ENCODE peak calls at places on chromosomes 12 and 14, in eight cellular contexts. X is Peyer's patch, V is endothelial cell of umbilical vein, I is suprapubic skin, K is osteoblast, B is Panc1, G is psoas muscle, T is foreskin fibroblast. H is an unnamed sample.

GRCh38 chr12:57844725-57845477 is 1.6 kb downstream of the CTDSP2 start:
- DNase-seq in X (peak; percentile 74), V (no peak), I (peak; percentile 89), K (peak; percentile 98), B (no peak), G (peak; percentile 85), T (peak; percentile 94), H (peak; percentile 86)

GRCh38 chr14:99909500-99910064 is 116.4 kb downstream of the EML1 start:
- DNase-seq in X (no peak), V (no peak), I (no peak), K (peak; percentile 69), B (no peak), G (no peak), T (no peak), H (no peak)

GRCh38 chr12:33706927-33707326 is 267.3 kb upstream of the SYT10 start:
- DNase-seq in X (no peak), V (no peak), I (no peak), K (no peak), B (no peak), G (no peak), T (no peak), H (no peak)

GRCh38 chr14:101956179-101956885 is 8.0 kb upstream of the DYNC1H1 start:
- DNase-seq in X (no peak), V (no peak), I (peak; percentile 71), K (no peak), B (no peak), G (no peak), T (no peak), H (no peak)

GRCh38 chr14:75470238-75470797 is 42.5 kb downstream of the JDP2 start:
- DNase-seq in X (peak; percentile 41), V (no peak), I (no peak), K (no peak), B (no peak), G (no peak), T (no peak), H (no peak)

GRCh38 chr12:20272171-20272570 is 96.2 kb upstream of the PDE3A start:
- DNase-seq in X (no peak), V (no peak), I (no peak), K (no peak), B (no peak), G (no peak), T (no peak), H (no peak)

GRCh38 chr14:106883218-106883692 is 1356.9 kb downstream of the TMEM121 start:
- DNase-seq in X (peak; percentile 58), V (no peak), I (no peak), K (no peak), B (no peak), G (peak; percentile 32), T (no peak), H (no peak)

GRCh38 chr12:91432079-91432478 is 249.5 kb upstream of the DCN start:
- DNase-seq in X (no peak), V (peak; percentile 88), I (no peak), K (no peak), B (no peak), G (no peak), T (peak; percentile 13), H (no peak)

GRCh38 chr12:39990122-39991101 is 115.5 kb downstream of the SLC2A13 start:
- DNase-seq in X (peak; percentile 84), V (peak; percentile 65), I (peak; percentile 77), K (peak; percentile 35), B (peak; percentile 12), G (peak; percentile 41), T (peak; percentile 11), H (peak; percentile 16)

GRCh38 chr12:21607701-21608100 is 3.1 kb upstream of the GYS2 start:
- DNase-seq in X (no peak), V (peak; percentile 42), I (no peak), K (no peak), B (no peak), G (no peak), T (peak; percentile 2), H (peak; percentile 19)

GRCh38 chr14:75928587-75929230 is 53.1 kb downstream of the TGFB3 start:
- DNase-seq in X (no peak), V (peak; percentile 27), I (no peak), K (peak; percentile 77), B (no peak), G (no peak), T (no peak), H (peak; percentile 12)

GRCh38 chr12:115998119-115998633 is 279.3 kb downstream of the MED13L start:
- DNase-seq in X (peak; percentile 61), V (peak; percentile 70), I (no peak), K (no peak), B (peak; percentile 8), G (no peak), T (peak; percentile 40), H (peak; percentile 47)

GRCh38 chr14:29016050-29016900 is 249.7 kb downstream of the FOXG1 start:
- DNase-seq in X (no peak), V (peak; percentile 60), I (no peak), K (peak; percentile 6), B (peak; percentile 5), G (peak; percentile 9), T (peak; percentile 21), H (peak; percentile 4)

GRCh38 chr12:29492884-29493283 is 4.6 kb downstream of the OVCH1 start:
- DNase-seq in X (no peak), V (no peak), I (no peak), K (no peak), B (no peak), G (no peak), T (no peak), H (no peak)

GRCh38 chr14:105420141-105420975 is 731 bp downstream of the MTA1 start:
- DNase-seq in X (no peak), V (no peak), I (no peak), K (peak; percentile 94), B (no peak), G (no peak), T (no peak), H (no peak)

GRCh38 chr14:100131181-100131580 is 28.3 kb downstream of the DEGS2 start:
- DNase-seq in X (no peak), V (no peak), I (no peak), K (no peak), B (no peak), G (no peak), T (no peak), H (no peak)

GRCh38 chr12:115209230-115209629 is 525.3 kb upstream of the TBX3 start:
- DNase-seq in X (no peak), V (no peak), I (no peak), K (no peak), B (no peak), G (no peak), T (no peak), H (no peak)

GRCh38 chr12:71430756-71431155 is 8.8 kb upstream of the LGR5 start:
- DNase-seq in X (no peak), V (no peak), I (no peak), K (no peak), B (no peak), G (no peak), T (peak; percentile 69), H (no peak)

GRCh38 chr12:46005151-46005797 is 14.9 kb upstream of the SCAF11 start:
- DNase-seq in X (no peak), V (peak; percentile 34), I (no peak), K (peak; percentile 81), B (no peak), G (no peak), T (no peak), H (no peak)

GRCh38 chr12:25995906-25996305 is 37.4 kb downstream of the RASSF8 start:
- DNase-seq in X (no peak), V (no peak), I (no peak), K (no peak), B (no peak), G (no peak), T (peak; percentile 32), H (no peak)

GRCh38 chr12:104138747-104139186 is 757 bp upstream of the NFYB start:
- DNase-seq in X (no peak), V (no peak), I (no peak), K (peak; percentile 51), B (no peak), G (peak; percentile 17), T (no peak), H (no peak)

GRCh38 chr12:93848453-93849120 is 171.4 kb downstream of the CRADD start:
- DNase-seq in X (peak; percentile 54), V (peak; percentile 6), I (no peak), K (no peak), B (no peak), G (no peak), T (no peak), H (no peak)
- TF ChIP-seq CTCF in X (no peak), V (no peak), I (no peak), K (no peak), B (no peak), G (no peak), T (no peak), H (no peak)

GRCh38 chr12:56377989-56378316 is 15.3 kb upstream of the APOF start:
- DNase-seq in X (no peak), V (no peak), I (no peak), K (no peak), B (no peak), G (no peak), T (no peak), H (no peak)

GRCh38 chr12:56375598-56376434 is 13.2 kb upstream of the APOF start:
- DNase-seq in X (peak; percentile 69), V (no peak), I (no peak), K (no peak), B (no peak), G (no peak), T (no peak), H (no peak)

GRCh38 chr12:56374726-56375597 is 12.3 kb upstream of the APOF start:
- DNase-seq in X (no peak), V (peak; percentile 65), I (no peak), K (no peak), B (no peak), G (no peak), T (no peak), H (no peak)

GRCh38 chr12:56377310-56377988 is 14.8 kb upstream of the APOF start:
- DNase-seq in X (no peak), V (peak; percentile 29), I (no peak), K (no peak), B (no peak), G (no peak), T (peak; percentile 29), H (no peak)

GRCh38 chr12:56373515-56373914 is 10.9 kb upstream of the APOF start:
- DNase-seq in X (no peak), V (no peak), I (no peak), K (no peak), B (no peak), G (no peak), T (no peak), H (no peak)
- TF ChIP-seq CTCF in X (no peak), V (no peak), I (no peak), K (no peak), B (no peak), G (no peak), T (no peak), H (no peak)

DNA sequence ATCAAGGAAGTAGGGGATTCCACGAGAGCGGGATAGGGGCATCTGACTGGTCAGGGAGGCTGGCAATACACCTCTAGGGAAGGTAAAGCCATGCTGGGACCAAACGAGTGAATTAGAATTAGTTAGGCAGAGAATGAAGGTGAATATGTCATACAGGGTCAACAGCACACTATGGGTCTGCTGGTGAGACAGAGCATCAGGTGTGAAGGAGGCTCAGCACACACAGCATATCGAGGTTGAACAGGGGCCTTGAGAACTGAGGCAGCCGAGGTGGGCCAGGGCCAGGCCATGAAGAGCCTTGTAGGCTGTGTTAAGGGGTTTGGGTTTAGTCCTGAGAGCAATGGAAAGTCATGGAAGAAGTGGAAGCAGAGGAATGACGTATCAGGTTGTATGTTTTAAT is 137.8 kb downstream of the PRKCH start:
- DNase-seq in X (no peak), V (no peak), I (no peak), K (no peak), B (no peak), G (no peak), T (no peak), H (no peak)
- TF ChIP-seq CTCF in X (no peak), V (no peak), I (no peak), K (no peak), B (no peak), G (no peak), T (no peak), H (no peak)

GRCh38 chr12:52178443-52178842 is 13.4 kb downstream of the KRT80 start:
- DNase-seq in X (no peak), V (no peak), I (no peak), K (peak; percentile 32), B (no peak), G (no peak), T (no peak), H (no peak)
- TF ChIP-seq CTCF in X (no peak), V (no peak), I (no peak), K (no peak), B (no peak), G (no peak), T (no peak), H (no peak)